ENCODE peak calls at places on chromosomes 3 and 15, in ten cellular contexts. One of them, this sample, is unnamed.

GRCh38 chr15:23877502-23878412 is 190.7 kb upstream of the NDN start:
- DNase-seq in activated CD8-positive, alpha-beta T cell treated with anti-CD3 and anti-CD28 coated beads for 36 hours: peak
- DNase-seq in stimulated activated naive B cell treated with anti-CD40 and anti-IgM and Interleukin-4, amounts not matched to agents 10 μg/mL and 1 μg/mL and 100 μg/mL, for 72 hours: peak
- DNase-seq in IMR-90: no peak
- DNase-seq in tibial artery: no peak
- DNase-seq in head of caudate nucleus: peak
- DNase-seq in DMS53: peak
- DNase-seq in effector memory CD4-positive, alpha-beta T cell: no peak
- DNase-seq in GM12892: no peak
- DNase-seq in T-helper 2 cell: no peak
- DNase-seq in this sample: peak

GRCh38 chr15:63198752-63199250 is 9.4 kb downstream of the RAB8B start:
- DNase-seq in T-helper 2 cell: no peak
- DNase-seq in effector memory CD4-positive, alpha-beta T cell: no peak
- DNase-seq in tibial artery: no peak
- DNase-seq in GM12892: no peak
- DNase-seq in IMR-90: peak
- DNase-seq in DMS53: no peak
- DNase-seq in head of caudate nucleus: no peak
- DNase-seq in stimulated activated naive B cell treated with anti-CD40 and anti-IgM and Interleukin-4, amounts not matched to agents 10 μg/mL and 1 μg/mL and 100 μg/mL, for 72 hours: no peak
- DNase-seq in activated CD8-positive, alpha-beta T cell treated with anti-CD3 and anti-CD28 coated beads for 36 hours: no peak
- DNase-seq in this sample: no peak

GRCh38 chr15:100873029-100873677 is 6.5 kb upstream of the ALDH1A3 start:
- DNase-seq in head of caudate nucleus: peak
- DNase-seq in effector memory CD4-positive, alpha-beta T cell: peak
- DNase-seq in stimulated activated naive B cell treated with anti-CD40 and anti-IgM and Interleukin-4, amounts not matched to agents 10 μg/mL and 1 μg/mL and 100 μg/mL, for 72 hours: peak
- DNase-seq in IMR-90: peak
- DNase-seq in DMS53: peak
- DNase-seq in activated CD8-positive, alpha-beta T cell treated with anti-CD3 and anti-CD28 coated beads for 36 hours: peak
- DNase-seq in tibial artery: no peak
- DNase-seq in GM12892: peak
- DNase-seq in T-helper 2 cell: peak
- DNase-seq in this sample: no peak

GRCh38 chr3:30675006-30675405 is 68.6 kb downstream of the TGFBR2 start:
- DNase-seq in T-helper 2 cell: no peak
- DNase-seq in stimulated activated naive B cell treated with anti-CD40 and anti-IgM and Interleukin-4, amounts not matched to agents 10 μg/mL and 1 μg/mL and 100 μg/mL, for 72 hours: no peak
- DNase-seq in DMS53: no peak
- DNase-seq in head of caudate nucleus: no peak
- DNase-seq in GM12892: no peak
- DNase-seq in effector memory CD4-positive, alpha-beta T cell: no peak
- DNase-seq in activated CD8-positive, alpha-beta T cell treated with anti-CD3 and anti-CD28 coated beads for 36 hours: no peak
- DNase-seq in tibial artery: no peak
- DNase-seq in IMR-90: no peak
- DNase-seq in this sample: no peak

GRCh38 chr15:69609176-69609575 is 156.6 kb downstream of the RPLP1 start:
- DNase-seq in IMR-90: peak
- DNase-seq in activated CD8-positive, alpha-beta T cell treated with anti-CD3 and anti-CD28 coated beads for 36 hours: no peak
- DNase-seq in T-helper 2 cell: no peak
- DNase-seq in head of caudate nucleus: no peak
- DNase-seq in DMS53: peak
- DNase-seq in stimulated activated naive B cell treated with anti-CD40 and anti-IgM and Interleukin-4, amounts not matched to agents 10 μg/mL and 1 μg/mL and 100 μg/mL, for 72 hours: no peak
- DNase-seq in tibial artery: no peak
- DNase-seq in GM12892: no peak
- DNase-seq in effector memory CD4-positive, alpha-beta T cell: no peak
- DNase-seq in this sample: no peak

GRCh38 chr3:177787279-177788041 is 590.2 kb upstream of the TBL1XR1 start:
- DNase-seq in activated CD8-positive, alpha-beta T cell treated with anti-CD3 and anti-CD28 coated beads for 36 hours: peak
- DNase-seq in head of caudate nucleus: no peak
- DNase-seq in DMS53: no peak
- DNase-seq in IMR-90: no peak
- DNase-seq in tibial artery: no peak
- DNase-seq in T-helper 2 cell: no peak
- DNase-seq in effector memory CD4-positive, alpha-beta T cell: no peak
- DNase-seq in stimulated activated naive B cell treated with anti-CD40 and anti-IgM and Interleukin-4, amounts not matched to agents 10 μg/mL and 1 μg/mL and 100 μg/mL, for 72 hours: no peak
- DNase-seq in GM12892: no peak
- DNase-seq in this sample: no peak

GRCh38 chr3:111799951-111800350 is 59.1 kb upstream of the PHLDB2 start:
- DNase-seq in IMR-90: no peak
- DNase-seq in head of caudate nucleus: no peak
- DNase-seq in DMS53: no peak
- DNase-seq in activated CD8-positive, alpha-beta T cell treated with anti-CD3 and anti-CD28 coated beads for 36 hours: no peak
- DNase-seq in GM12892: no peak
- DNase-seq in tibial artery: no peak
- DNase-seq in stimulated activated naive B cell treated with anti-CD40 and anti-IgM and Interleukin-4, amounts not matched to agents 10 μg/mL and 1 μg/mL and 100 μg/mL, for 72 hours: no peak
- DNase-seq in effector memory CD4-positive, alpha-beta T cell: no peak
- DNase-seq in T-helper 2 cell: no peak
- DNase-seq in this sample: no peak

GRCh38 chr3:126315083-126315658 is 42.0 kb downstream of the KLF15 start:
- DNase-seq in DMS53: no peak
- DNase-seq in T-helper 2 cell: no peak
- DNase-seq in stimulated activated naive B cell treated with anti-CD40 and anti-IgM and Interleukin-4, amounts not matched to agents 10 μg/mL and 1 μg/mL and 100 μg/mL, for 72 hours: no peak
- DNase-seq in head of caudate nucleus: no peak
- DNase-seq in IMR-90: no peak
- DNase-seq in effector memory CD4-positive, alpha-beta T cell: no peak
- DNase-seq in tibial artery: no peak
- DNase-seq in activated CD8-positive, alpha-beta T cell treated with anti-CD3 and anti-CD28 coated beads for 36 hours: no peak
- DNase-seq in GM12892: no peak
- DNase-seq in this sample: no peak

GRCh38 chr3:108389361-108389760 is 93.0 kb downstream of the HHLA2 start:
- DNase-seq in DMS53: no peak
- DNase-seq in effector memory CD4-positive, alpha-beta T cell: no peak
- DNase-seq in IMR-90: no peak
- DNase-seq in T-helper 2 cell: no peak
- DNase-seq in tibial artery: no peak
- DNase-seq in GM12892: no peak
- DNase-seq in head of caudate nucleus: no peak
- DNase-seq in stimulated activated naive B cell treated with anti-CD40 and anti-IgM and Interleukin-4, amounts not matched to agents 10 μg/mL and 1 μg/mL and 100 μg/mL, for 72 hours: no peak
- DNase-seq in activated CD8-positive, alpha-beta T cell treated with anti-CD3 and anti-CD28 coated beads for 36 hours: no peak
- DNase-seq in this sample: no peak

GRCh38 chr15:59587085-59587826 is 24.3 kb upstream of the GCNT3 start:
- DNase-seq in T-helper 2 cell: no peak
- DNase-seq in head of caudate nucleus: no peak
- DNase-seq in DMS53: peak
- DNase-seq in IMR-90: no peak
- DNase-seq in stimulated activated naive B cell treated with anti-CD40 and anti-IgM and Interleukin-4, amounts not matched to agents 10 μg/mL and 1 μg/mL and 100 μg/mL, for 72 hours: no peak
- DNase-seq in GM12892: no peak
- DNase-seq in activated CD8-positive, alpha-beta T cell treated with anti-CD3 and anti-CD28 coated beads for 36 hours: no peak
- DNase-seq in effector memory CD4-positive, alpha-beta T cell: no peak
- DNase-seq in tibial artery: no peak
- DNase-seq in this sample: no peak